ENCODE peak calls at places on chromosomes 5 and 9, in four cellular contexts. One of them, this sample, is unnamed.

GRCh38 chr5:172144931-172145869 is 42.8 kb downstream of the STK10 start:
- DNase-seq in sigmoid colon: no peak
- DNase-seq in transverse colon: no peak
- DNase-seq in H7: peak
- DNase-seq in this sample: no peak

GRCh38 chr9:90956026-90956810 is 154.6 kb downstream of the SYK start:
- DNase-seq in H7: no peak
- DNase-seq in sigmoid colon: peak
- DNase-seq in transverse colon: no peak
- DNase-seq in this sample: peak

GRCh38 chr9:135294826-135295225 is 184.8 kb upstream of the PPP1R26 start:
- DNase-seq in H7: no peak
- DNase-seq in transverse colon: no peak
- DNase-seq in sigmoid colon: no peak
- DNase-seq in this sample: no peak

GRCh38 chr5:142614054-142614453 is 71.8 kb downstream of the FGF1 start:
- DNase-seq in H7: no peak
- DNase-seq in sigmoid colon: no peak
- DNase-seq in transverse colon: no peak
- DNase-seq in this sample: no peak

GRCh38 chr5:129904102-129904666 is at the start of gene CHSY3:
- DNase-seq in transverse colon: peak
- DNase-seq in sigmoid colon: peak
- DNase-seq in H7: peak
- DNase-seq in this sample: peak

GRCh38 chr9:83662933-83663332 is 40.0 kb downstream of the IDNK start:
- DNase-seq in sigmoid colon: no peak
- DNase-seq in transverse colon: no peak
- DNase-seq in H7: no peak
- DNase-seq in this sample: no peak

GRCh38 chr5:69512740-69513260 is 20.2 kb downstream of the OCLN start:
- DNase-seq in sigmoid colon: no peak
- DNase-seq in H7: no peak
- DNase-seq in transverse colon: no peak
- DNase-seq in this sample: no peak

GRCh38 chr5:8070138-8070537 is 201.2 kb downstream of the MTRR start:
- DNase-seq in transverse colon: no peak
- DNase-seq in H7: no peak
- DNase-seq in sigmoid colon: no peak
- DNase-seq in this sample: no peak

GRCh38 chr9:36487482-36488321 is 85.0 kb upstream of the MELK start:
- DNase-seq in transverse colon: peak
- DNase-seq in H7: peak
- DNase-seq in sigmoid colon: peak
- DNase-seq in this sample: peak

GRCh38 chr9:125486109-125486508 is 220.9 kb downstream of the MAPKAP1 start:
- DNase-seq in H7: no peak
- DNase-seq in transverse colon: no peak
- DNase-seq in sigmoid colon: no peak
- DNase-seq in this sample: no peak

GRCh38 chr9:96448546-96449170 is 1.3 kb upstream of the HABP4 start:
- DNase-seq in H7: no peak
- DNase-seq in sigmoid colon: no peak
- DNase-seq in transverse colon: no peak
- DNase-seq in this sample: no peak

GRCh38 chr9:37936965-37937364 is 33.0 kb upstream of the SLC25A51 start:
- DNase-seq in transverse colon: no peak
- DNase-seq in H7: no peak
- DNase-seq in sigmoid colon: no peak
- DNase-seq in this sample: no peak

GRCh38 chr5:29460946-29461538 is 1732.4 kb upstream of the CDH6 start:
- DNase-seq in transverse colon: no peak
- DNase-seq in H7: no peak
- DNase-seq in sigmoid colon: no peak
- DNase-seq in this sample: no peak

GRCh38 chr5:9339206-9339818 is 206.6 kb downstream of the SEMA5A start:
- DNase-seq in H7: peak
- DNase-seq in sigmoid colon: no peak
- DNase-seq in transverse colon: no peak
- DNase-seq in this sample: no peak

GRCh38 chr9:5552301-5552700 is 42.0 kb downstream of the PDCD1LG2 start:
- DNase-seq in H7: no peak
- DNase-seq in transverse colon: no peak
- DNase-seq in sigmoid colon: no peak
- DNase-seq in this sample: no peak

GRCh38 chr5:170268884-170269283 is 28.7 kb downstream of the LCP2 start:
- DNase-seq in H7: no peak
- DNase-seq in transverse colon: no peak
- DNase-seq in sigmoid colon: no peak
- DNase-seq in this sample: no peak

GRCh38 chr5:170267431-170268152 is 30.0 kb downstream of the LCP2 start:
- DNase-seq in sigmoid colon: peak
- DNase-seq in transverse colon: peak
- DNase-seq in H7: peak
- DNase-seq in this sample: peak

GRCh38 chr5:170265527-170265926 is 32.0 kb downstream of the LCP2 start:
- DNase-seq in H7: no peak
- DNase-seq in sigmoid colon: peak
- DNase-seq in transverse colon: no peak
- DNase-seq in this sample: no peak

GRCh38 chr5:170268153-170268689 is 29.4 kb downstream of the LCP2 start:
- DNase-seq in H7: no peak
- DNase-seq in transverse colon: no peak
- DNase-seq in sigmoid colon: no peak
- DNase-seq in this sample: no peak

DNA sequence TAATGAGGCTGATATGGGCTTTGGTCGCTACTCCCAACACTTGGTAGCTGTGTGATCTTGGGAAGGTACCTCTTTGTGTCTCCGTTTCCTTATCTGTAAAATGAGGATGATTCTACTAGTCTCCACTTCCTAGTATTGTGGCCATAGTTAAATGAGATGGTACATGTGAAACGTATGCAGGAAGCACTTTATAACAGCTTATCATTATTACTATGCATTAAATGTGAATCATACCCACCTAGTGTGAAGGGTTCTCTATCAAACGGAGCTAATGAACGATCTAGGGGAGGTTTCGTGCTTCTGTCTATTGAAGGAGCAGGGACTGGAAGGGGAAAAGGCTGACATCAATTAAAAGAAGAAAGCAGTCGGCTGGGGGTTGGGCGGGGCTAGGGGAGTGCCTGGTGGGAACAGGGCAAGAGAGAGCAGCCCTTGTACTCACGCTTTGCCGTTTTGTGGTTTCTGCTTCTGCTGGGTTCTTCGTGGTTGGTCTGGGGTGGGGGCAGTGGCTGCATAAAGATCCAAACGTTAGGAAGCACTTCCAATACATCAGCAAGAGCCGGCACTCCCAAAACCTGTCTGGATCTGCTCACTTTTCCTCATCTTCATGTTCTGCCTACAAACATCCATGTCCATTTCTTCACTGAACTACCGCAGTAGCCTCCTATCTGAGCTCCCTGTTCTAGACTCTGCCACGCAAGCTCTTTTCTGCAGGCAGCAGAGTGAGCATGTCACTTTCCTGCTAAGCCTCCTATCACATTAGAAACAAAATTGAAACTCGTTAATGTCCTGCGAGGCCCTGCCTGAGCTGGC is 30.8 kb downstream of the LCP2 start:
- DNase-seq in transverse colon: no peak
- DNase-seq in H7: no peak
- DNase-seq in sigmoid colon: no peak
- DNase-seq in this sample: no peak
- H3K4me3 ChIP-seq in transverse colon: no peak
- H3K4me3 ChIP-seq in H7: no peak
- H3K4me3 ChIP-seq in sigmoid colon: no peak
- H3K4me3 ChIP-seq in this sample: no peak

GRCh38 chr5:141506381-141507155 is 17.7 kb downstream of the PCDHGC5 start:
- DNase-seq in transverse colon: no peak
- DNase-seq in sigmoid colon: no peak
- DNase-seq in H7: no peak
- DNase-seq in this sample: no peak
- H3K4me3 ChIP-seq in transverse colon: no peak
- H3K4me3 ChIP-seq in sigmoid colon: no peak
- H3K4me3 ChIP-seq in H7: no peak
- H3K4me3 ChIP-seq in this sample: no peak

DNA sequence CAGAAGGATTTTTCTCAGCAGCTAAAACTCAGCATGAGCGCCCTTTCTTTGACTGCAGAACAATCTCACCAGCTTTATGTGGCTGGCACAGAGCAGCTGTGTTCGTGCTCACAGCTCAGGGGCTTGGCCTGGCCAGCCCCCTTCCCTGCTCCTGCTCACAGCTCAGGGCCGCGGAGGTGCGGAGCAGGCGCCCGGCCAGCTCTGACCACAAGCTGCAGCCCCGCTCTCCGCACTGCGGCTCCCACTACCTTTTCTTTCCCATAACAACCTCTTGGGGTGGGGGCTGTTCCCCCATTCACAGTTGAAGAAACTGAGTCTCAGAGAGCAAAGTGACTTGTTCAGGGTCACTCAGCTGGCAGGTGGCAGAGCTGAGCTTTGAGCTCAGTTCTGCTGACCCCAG is 34.0 kb upstream of the PHYKPL start:
- DNase-seq in sigmoid colon: no peak
- DNase-seq in transverse colon: no peak
- DNase-seq in H7: no peak
- DNase-seq in this sample: no peak
- H3K4me3 ChIP-seq in sigmoid colon: no peak
- H3K4me3 ChIP-seq in transverse colon: no peak
- H3K4me3 ChIP-seq in H7: no peak
- H3K4me3 ChIP-seq in this sample: no peak

GRCh38 chr9:68706579-68707201 is 1.6 kb downstream of the PIP5K1B start:
- DNase-seq in sigmoid colon: no peak
- DNase-seq in H7: peak
- DNase-seq in transverse colon: peak
- DNase-seq in this sample: no peak

GRCh38 chr9:68708089-68708488 is 3.0 kb downstream of the PIP5K1B start:
- DNase-seq in H7: no peak
- DNase-seq in transverse colon: no peak
- DNase-seq in sigmoid colon: no peak
- DNase-seq in this sample: no peak

GRCh38 chr9:68704804-68705635 is at the start of gene PIP5K1B:
- DNase-seq in sigmoid colon: peak
- DNase-seq in transverse colon: peak
- DNase-seq in H7: peak
- DNase-seq in this sample: peak

GRCh38 chr9:68704498-68704803 is 589 bp upstream of the PIP5K1B start:
- DNase-seq in sigmoid colon: peak
- DNase-seq in transverse colon: no peak
- DNase-seq in H7: no peak
- DNase-seq in this sample: no peak

GRCh38 chr9:68705636-68706578 is 867 bp downstream of the PIP5K1B start:
- DNase-seq in H7: peak
- DNase-seq in transverse colon: peak
- DNase-seq in sigmoid colon: peak
- DNase-seq in this sample: peak
- H3K4me3 ChIP-seq in H7: peak
- H3K4me3 ChIP-seq in transverse colon: peak
- H3K4me3 ChIP-seq in sigmoid colon: peak
- H3K4me3 ChIP-seq in this sample: peak